ENCODE peak calls at places on chromosomes 13 and 19, in six cellular contexts. X is NCI-H187; G is glutamatergic neuron; Q is lower leg skin; S is CD4-positive, alpha-beta T cell; J is mesenteric fat pad. P is an unnamed sample.

GRCh38 chr19:55867101-55867500 is 30.8 kb downstream of the NLRP4 start:
- DNase-seq in G (no peak), Q (no peak), J (no peak), S (no peak), X (no peak), P (no peak)

GRCh38 chr13:45315520-45316167 is 25.3 kb downstream of the TPT1 start:
- DNase-seq in G (no peak), X (no peak), S (no peak), Q (peak; percentile 49), J (no peak), P (no peak)

GRCh38 chr13:110047511-110047910 is 259.4 kb downstream of the COL4A1 start:
- DNase-seq in Q (no peak), J (no peak), X (peak; percentile 90), G (no peak), S (no peak), P (no peak)

GRCh38 chr13:111005808-111006494 is 91.1 kb upstream of the ANKRD10 start:
- DNase-seq in G (no peak), X (peak; percentile 68), J (no peak), Q (no peak), S (no peak), P (no peak)

GRCh38 chr13:76829572-76830327 is 56.5 kb downstream of the KCTD12 start:
- DNase-seq in S (no peak), Q (no peak), G (no peak), J (no peak), X (no peak), P (no peak)

GRCh38 chr19:10820173-10820572 is 15.8 kb downstream of the TMED1 start:
- DNase-seq in Q (no peak), J (no peak), X (no peak), S (no peak), G (no peak), P (no peak)

GRCh38 chr13:30864352-30865130 is 41.5 kb upstream of the MEDAG start:
- DNase-seq in X (no peak), Q (peak; percentile 83), G (no peak), J (peak; percentile 37), S (no peak), P (no peak)

GRCh38 chr19:17073869-17074627 is 1.2 kb downstream of the HAUS8 start:
- DNase-seq in J (no peak), X (no peak), Q (no peak), G (no peak), S (no peak), P (no peak)

GRCh38 chr19:29845576-29846176 is 33.9 kb downstream of the CCNE1 start:
- DNase-seq in J (no peak), Q (peak; percentile 88), G (no peak), X (no peak), S (no peak), P (peak; percentile 62)

GRCh38 chr19:29873024-29873800 is 61.4 kb downstream of the CCNE1 start:
- DNase-seq in X (no peak), Q (peak; percentile 90), S (peak; percentile 52), G (peak; percentile 86), J (no peak), P (peak; percentile 96)

GRCh38 chr13:87087741-87088140 is 583.4 kb upstream of the SLITRK5 start:
- DNase-seq in X (no peak), G (no peak), S (no peak), Q (no peak), J (no peak), P (no peak)

GRCh38 chr13:109074436-109074835 is 445.0 kb downstream of the MYO16 start:
- DNase-seq in G (no peak), Q (no peak), S (no peak), J (no peak), X (no peak), P (no peak)

GRCh38 chr13:91162180-91162579 is 185.3 kb upstream of the MIR17HG start:
- DNase-seq in J (no peak), X (no peak), G (no peak), Q (no peak), S (no peak), P (no peak)

GRCh38 chr13:114099191-114099590 is 33.2 kb downstream of the RASA3 start:
- DNase-seq in Q (peak; percentile 94), G (peak; percentile 77), S (no peak), X (no peak), J (peak; percentile 91), P (peak; percentile 67)

GRCh38 chr13:25262261-25262660 is 25.0 kb downstream of the MTMR6 start:
- DNase-seq in S (no peak), J (no peak), G (no peak), Q (no peak), X (no peak), P (no peak)

GRCh38 chr13:35162420-35162819 is 220.3 kb downstream of the NBEA start:
- DNase-seq in X (no peak), S (no peak), J (no peak), G (no peak), Q (no peak), P (no peak)

GRCh38 chr13:113761136-113761535 is 2.1 kb downstream of the TMEM255B start:
- DNase-seq in G (no peak), X (no peak), J (peak; percentile 51), Q (peak; percentile 54), S (no peak), P (no peak)

GRCh38 chr19:50639121-50640112 is at the start of gene SYT3:
- DNase-seq in S (no peak), X (no peak), J (no peak), Q (no peak), G (peak; percentile 87), P (peak; percentile 88)

GRCh38 chr19:50377051-50377441 is 789 bp downstream of the NR1H2 start:
- DNase-seq in G (no peak), Q (no peak), J (no peak), S (peak; percentile 46), X (no peak), P (no peak)

GRCh38 chr19:18726417-18726767 is 42.9 kb downstream of the CRTC1 start:
- DNase-seq in X (no peak), J (no peak), G (no peak), S (no peak), Q (no peak), P (no peak)

GRCh38 chr19:14369399-14370168 is 11.7 kb upstream of the ADGRE5 start:
- DNase-seq in X (no peak), Q (no peak), J (no peak), S (peak; percentile 79), G (no peak), P (peak; percentile 9)

GRCh38 chr19:6744381-6745288 is 5.2 kb downstream of the TRIP10 start:
- DNase-seq in J (no peak), G (peak; percentile 54), S (no peak), X (no peak), Q (peak; percentile 96), P (peak; percentile 88)

GRCh38 chr13:97253581-97254293 is 31.6 kb downstream of the MBNL2 start:
- DNase-seq in G (no peak), J (no peak), S (no peak), X (no peak), Q (no peak), P (no peak)

GRCh38 chr13:73715114-73715909 is 418.9 kb downstream of the KLF12 start:
- DNase-seq in X (no peak), G (no peak), Q (no peak), J (no peak), S (peak; percentile 40), P (no peak)

GRCh38 chr19:42032428-42032827 is 37.6 kb downstream of the GRIK5 start:
- DNase-seq in Q (no peak), J (no peak), X (peak; percentile 96), S (no peak), G (no peak), P (no peak)

GRCh38 chr13:81184556-81185265 is 843.8 kb upstream of the SPRY2 start:
- DNase-seq in G (no peak), X (no peak), J (no peak), Q (no peak), S (no peak), P (no peak)

GRCh38 chr13:110119943-110120905 is 186.7 kb downstream of the COL4A1 start:
- DNase-seq in S (no peak), G (no peak), X (no peak), Q (no peak), J (no peak), P (no peak)

GRCh38 chr19:14480695-14481069 is 5.5 kb upstream of the PTGER1 start:
- DNase-seq in G (no peak), X (no peak), J (no peak), Q (no peak), S (no peak), P (no peak)

GRCh38 chr19:55581145-55581827 is 638 bp upstream of the ZNF579 start:
- DNase-seq in J (no peak), Q (no peak), X (no peak), S (no peak), G (no peak), P (no peak)

GRCh38 chr13:73708393-73708985 is 425.7 kb downstream of the KLF12 start:
- DNase-seq in J (no peak), S (peak; percentile 45), Q (no peak), X (peak; percentile 68), G (peak; percentile 45), P (peak; percentile 54)

GRCh38 chr19:897442-898039 is 4.3 kb downstream of the RNU6-9 start:
- DNase-seq in J (no peak), G (peak; percentile 58), Q (no peak), S (no peak), X (no peak), P (no peak)

GRCh38 chr13:20264271-20265018 is 32.3 kb upstream of the GJB6 start:
- DNase-seq in X (no peak), Q (no peak), J (no peak), S (no peak), G (no peak), P (no peak)

GRCh38 chr19:43562698-43563241 is 12.6 kb downstream of the XRCC1 start:
- DNase-seq in Q (peak; percentile 94), X (no peak), J (no peak), G (no peak), S (peak; percentile 56), P (no peak)

GRCh38 chr13:100513987-100514670 is 74.5 kb downstream of the GGACT start:
- DNase-seq in X (peak; percentile 94), S (no peak), J (no peak), Q (no peak), G (no peak), P (no peak)

P was measured in D341Med.